ENCODE peak calls at places on chromosomes 6 and 20, in five cellular contexts. One of them, this sample, is unnamed.

GRCh38 chr20:34390769-34391447 is 27.8 kb downstream of the ITCH start:
- DNase-seq in PC-3: peak
- DNase-seq in SK-N-SH: no peak
- DNase-seq in HCT116: peak
- DNase-seq in hepatocyte: peak
- DNase-seq in this sample: no peak

GRCh38 chr20:43906505-43907034 is 8.1 kb upstream of the TOX2 start:
- DNase-seq in PC-3: no peak
- DNase-seq in HCT116: no peak
- DNase-seq in SK-N-SH: no peak
- DNase-seq in hepatocyte: no peak
- DNase-seq in this sample: no peak

GRCh38 chr6:16840725-16841124 is 79.5 kb upstream of the ATXN1 start:
- DNase-seq in hepatocyte: no peak
- DNase-seq in PC-3: no peak
- DNase-seq in SK-N-SH: no peak
- DNase-seq in HCT116: no peak
- DNase-seq in this sample: no peak

GRCh38 chr6:36926711-36927110 is 27.8 kb upstream of the PI16 start:
- DNase-seq in PC-3: no peak
- DNase-seq in hepatocyte: no peak
- DNase-seq in SK-N-SH: no peak
- DNase-seq in HCT116: no peak
- DNase-seq in this sample: no peak

GRCh38 chr6:169252805-169253189 is 849 bp downstream of the THBS2 start:
- DNase-seq in PC-3: no peak
- DNase-seq in hepatocyte: no peak
- DNase-seq in HCT116: no peak
- DNase-seq in SK-N-SH: no peak
- DNase-seq in this sample: peak

GRCh38 chr6:143772662-143773061 is 70.5 kb upstream of the LTV1 start:
- DNase-seq in PC-3: no peak
- DNase-seq in hepatocyte: no peak
- DNase-seq in HCT116: no peak
- DNase-seq in SK-N-SH: no peak
- DNase-seq in this sample: no peak

GRCh38 chr6:32945106-32945761 is 4.4 kb upstream of the HLA-DMB start:
- DNase-seq in HCT116: no peak
- DNase-seq in PC-3: no peak
- DNase-seq in SK-N-SH: no peak
- DNase-seq in hepatocyte: no peak
- DNase-seq in this sample: no peak

GRCh38 chr6:44415424-44415823 is 27.9 kb downstream of the CDC5L start:
- DNase-seq in PC-3: peak
- DNase-seq in SK-N-SH: no peak
- DNase-seq in hepatocyte: peak
- DNase-seq in HCT116: no peak
- DNase-seq in this sample: no peak

GRCh38 chr6:169789146-169789943 is 37.9 kb downstream of the ERMARD start:
- DNase-seq in PC-3: no peak
- DNase-seq in HCT116: no peak
- DNase-seq in SK-N-SH: no peak
- DNase-seq in hepatocyte: no peak
- DNase-seq in this sample: no peak

GRCh38 chr6:142927904-142928303 is 17.1 kb downstream of the HIVEP2 start:
- DNase-seq in PC-3: no peak
- DNase-seq in hepatocyte: no peak
- DNase-seq in SK-N-SH: no peak
- DNase-seq in HCT116: no peak
- DNase-seq in this sample: no peak

GRCh38 chr6:141203902-141204575 is 928.7 kb upstream of the GJE1 start:
- DNase-seq in PC-3: no peak
- DNase-seq in hepatocyte: no peak
- DNase-seq in HCT116: no peak
- DNase-seq in SK-N-SH: no peak
- DNase-seq in this sample: no peak

GRCh38 chr6:143804835-143805239 is 38.3 kb upstream of the LTV1 start:
- DNase-seq in PC-3: no peak
- DNase-seq in SK-N-SH: no peak
- DNase-seq in hepatocyte: no peak
- DNase-seq in HCT116: no peak
- DNase-seq in this sample: no peak

GRCh38 chr20:61847986-61848385 is 217.7 kb downstream of the TAF4 start:
- DNase-seq in SK-N-SH: no peak
- DNase-seq in HCT116: no peak
- DNase-seq in PC-3: no peak
- DNase-seq in hepatocyte: no peak
- DNase-seq in this sample: no peak
- TF ChIP-seq EZH2phosphoT487 in SK-N-SH: no peak
- TF ChIP-seq EZH2phosphoT487 in HCT116: no peak
- TF ChIP-seq EZH2phosphoT487 in PC-3: no peak
- TF ChIP-seq EZH2phosphoT487 in hepatocyte: no peak
- TF ChIP-seq EZH2phosphoT487 in this sample: no peak

DNA sequence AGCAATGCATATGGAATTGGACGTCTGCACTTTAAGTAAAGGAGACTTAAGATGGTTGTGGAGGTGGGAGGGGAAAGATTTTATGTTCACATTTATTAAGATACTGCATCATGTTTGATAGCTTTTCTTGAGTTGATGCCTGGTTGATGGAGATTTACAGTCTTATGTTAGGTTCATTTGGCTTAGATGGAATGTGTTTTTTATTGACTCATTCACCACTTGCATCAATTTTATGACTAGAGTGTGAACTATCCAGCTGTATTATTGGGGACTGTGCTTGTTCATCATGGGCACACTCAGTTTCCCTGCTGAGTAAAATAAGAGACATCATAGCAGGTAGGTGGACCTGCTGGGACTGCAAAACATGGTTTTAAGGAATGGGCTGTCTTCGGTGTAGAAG is 91.2 kb upstream of the SCP2D1 start:
- DNase-seq in HCT116: no peak
- DNase-seq in PC-3: no peak
- DNase-seq in hepatocyte: no peak
- DNase-seq in SK-N-SH: no peak
- DNase-seq in this sample: no peak
- TF ChIP-seq EZH2phosphoT487 in HCT116: no peak
- TF ChIP-seq EZH2phosphoT487 in PC-3: no peak
- TF ChIP-seq EZH2phosphoT487 in hepatocyte: no peak
- TF ChIP-seq EZH2phosphoT487 in SK-N-SH: no peak
- TF ChIP-seq EZH2phosphoT487 in this sample: no peak

DNA sequence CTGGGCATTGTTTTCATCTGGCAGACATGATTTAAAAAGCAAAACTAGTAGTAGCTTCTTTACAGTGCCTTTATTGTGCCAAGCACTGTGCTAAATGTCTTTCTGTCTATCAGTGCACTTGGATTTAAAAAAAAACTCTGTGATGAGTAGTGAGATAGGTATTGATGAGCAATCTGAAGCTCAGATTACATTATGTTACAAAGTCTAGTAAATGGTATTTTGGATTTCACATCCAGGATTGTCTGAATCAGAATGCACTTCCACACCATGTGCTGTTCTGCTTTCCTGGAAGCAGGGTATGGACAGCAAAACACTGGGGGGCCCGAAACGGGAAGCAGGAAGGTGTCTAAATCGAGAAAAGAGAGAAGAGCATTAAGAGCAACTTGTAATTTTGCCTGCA is 103.4 kb upstream of the CCN2 start:
- DNase-seq in hepatocyte: no peak
- DNase-seq in PC-3: peak
- DNase-seq in SK-N-SH: no peak
- DNase-seq in HCT116: peak
- DNase-seq in this sample: no peak
- TF ChIP-seq EZH2phosphoT487 in hepatocyte: no peak
- TF ChIP-seq EZH2phosphoT487 in PC-3: no peak
- TF ChIP-seq EZH2phosphoT487 in SK-N-SH: no peak
- TF ChIP-seq EZH2phosphoT487 in HCT116: no peak
- TF ChIP-seq EZH2phosphoT487 in this sample: no peak

GRCh38 chr20:52103469-52103910 is 88.1 kb downstream of the ZFP64 start:
- DNase-seq in SK-N-SH: no peak
- DNase-seq in hepatocyte: no peak
- DNase-seq in PC-3: no peak
- DNase-seq in HCT116: no peak
- DNase-seq in this sample: peak
- TF ChIP-seq EZH2phosphoT487 in SK-N-SH: no peak
- TF ChIP-seq EZH2phosphoT487 in hepatocyte: no peak
- TF ChIP-seq EZH2phosphoT487 in PC-3: no peak
- TF ChIP-seq EZH2phosphoT487 in HCT116: no peak
- TF ChIP-seq EZH2phosphoT487 in this sample: no peak

GRCh38 chr6:55758156-55758942 is 117.0 kb downstream of the BMP5 start:
- DNase-seq in SK-N-SH: no peak
- DNase-seq in hepatocyte: peak
- DNase-seq in PC-3: peak
- DNase-seq in HCT116: no peak
- DNase-seq in this sample: no peak
- TF ChIP-seq EZH2phosphoT487 in SK-N-SH: no peak
- TF ChIP-seq EZH2phosphoT487 in hepatocyte: no peak
- TF ChIP-seq EZH2phosphoT487 in PC-3: no peak
- TF ChIP-seq EZH2phosphoT487 in HCT116: no peak
- TF ChIP-seq EZH2phosphoT487 in this sample: no peak

DNA sequence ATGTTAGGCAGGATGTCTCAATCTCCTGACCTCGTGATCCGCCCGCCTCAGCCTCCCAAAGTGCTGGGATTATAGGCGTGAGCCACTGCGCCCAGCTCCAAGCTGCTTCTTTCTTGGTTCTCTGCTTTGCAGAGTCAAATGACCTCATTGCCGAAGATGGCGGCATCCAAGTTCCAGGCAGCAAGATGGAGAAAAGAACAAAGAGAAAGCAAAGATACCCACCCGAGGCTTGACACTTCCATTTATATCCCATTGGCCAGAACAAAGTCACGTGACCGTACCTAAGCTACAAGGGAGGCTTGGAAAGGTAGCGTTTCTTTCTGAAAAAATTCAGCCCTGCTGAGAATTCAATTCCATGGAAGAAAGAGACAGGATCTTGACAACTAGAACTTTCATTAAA is 183.4 kb upstream of the SALL4 start:
- DNase-seq in HCT116: no peak
- DNase-seq in PC-3: no peak
- DNase-seq in SK-N-SH: no peak
- DNase-seq in hepatocyte: no peak
- DNase-seq in this sample: no peak
- TF ChIP-seq EZH2phosphoT487 in HCT116: no peak
- TF ChIP-seq EZH2phosphoT487 in PC-3: no peak
- TF ChIP-seq EZH2phosphoT487 in SK-N-SH: no peak
- TF ChIP-seq EZH2phosphoT487 in hepatocyte: no peak
- TF ChIP-seq EZH2phosphoT487 in this sample: no peak